ENCODE peak calls at places on chromosomes 7 and 10, in nine cellular contexts. K, E, X, V, Z, Q, R, S and N are unnamed samples.

GRCh38 chr10:117408436-117409384 is 33.5 kb upstream of the PDZD8 start:
- DNase-seq in K (no peak), E (no peak), X (no peak), V (no peak), Z (no peak), Q (no peak), R (no peak), S (no peak), N (no peak)

GRCh38 chr10:128418819-128419218 is 292.6 kb upstream of the MKI67 start:
- DNase-seq in K (no peak), E (peak; percentile 83), X (no peak), V (no peak), Z (no peak), Q (no peak), R (no peak), S (no peak), N (no peak)

GRCh38 chr7:70113543-70113942 is 515.3 kb downstream of the AUTS2 start:
- DNase-seq in K (no peak), E (no peak), X (no peak), V (no peak), Z (no peak), Q (no peak), R (no peak), S (no peak), N (no peak)

GRCh38 chr7:120583835-120584586 is 273.9 kb downstream of the TSPAN12 start:
- DNase-seq in K (no peak), E (no peak), X (no peak), V (no peak), Z (no peak), Q (no peak), R (no peak), S (no peak), N (no peak)

GRCh38 chr10:89946106-89946505 is 244.7 kb downstream of the KIF20B start:
- DNase-seq in K (no peak), E (no peak), X (no peak), V (no peak), Z (no peak), Q (no peak), R (no peak), S (no peak), N (no peak)

GRCh38 chr7:4816419-4817080 is 41.1 kb downstream of the AP5Z1 start:
- DNase-seq in K (no peak), E (no peak), X (no peak), V (no peak), Z (no peak), Q (no peak), R (no peak), S (no peak), N (no peak)

GRCh38 chr7:114087674-114088539 is 169.1 kb upstream of the PPP1R3A start:
- DNase-seq in K (peak; percentile 16), E (no peak), X (no peak), V (no peak), Z (no peak), Q (no peak), R (peak; percentile 64), S (no peak), N (no peak)

GRCh38 chr10:51014680-51015425 is 59.4 kb upstream of the PRKG1 start:
- DNase-seq in K (no peak), E (no peak), X (no peak), V (no peak), Z (no peak), Q (no peak), R (no peak), S (no peak), N (no peak)

GRCh38 chr10:128210215-128211063 is 84.2 kb upstream of the MKI67 start:
- DNase-seq in K (peak; percentile 41), E (no peak), X (peak; percentile 81), V (peak; percentile 61), Z (peak; percentile 62), Q (peak; percentile 67), R (peak; percentile 81), S (peak; percentile 96), N (peak; percentile 78)

GRCh38 chr7:41459623-41460256 is 243.2 kb downstream of the INHBA start:
- DNase-seq in K (no peak), E (no peak), X (no peak), V (no peak), Z (no peak), Q (no peak), R (no peak), S (no peak), N (no peak)

GRCh38 chr10:103481974-103482531 is 3.0 kb upstream of the CALHM3 start:
- DNase-seq in K (peak; percentile 36), E (no peak), X (peak; percentile 51), V (no peak), Z (no peak), Q (peak; percentile 51), R (no peak), S (no peak), N (no peak)

GRCh38 chr7:42192851-42193456 is 44.1 kb downstream of the GLI3 start:
- DNase-seq in K (no peak), E (no peak), X (no peak), V (no peak), Z (no peak), Q (no peak), R (no peak), S (no peak), N (no peak)

GRCh38 chr7:131454538-131454937 is 101.9 kb downstream of the PODXL start:
- DNase-seq in K (no peak), E (no peak), X (peak; percentile 30), V (no peak), Z (no peak), Q (no peak), R (no peak), S (no peak), N (no peak)

GRCh38 chr7:96901822-96902412 is 103.4 kb upstream of the DLX6 start:
- DNase-seq in K (no peak), E (no peak), X (no peak), V (no peak), Z (no peak), Q (no peak), R (no peak), S (no peak), N (no peak)

GRCh38 chr7:102122026-102122425 is 164.6 kb upstream of the SH2B2 start:
- DNase-seq in K (no peak), E (no peak), X (no peak), V (no peak), Z (no peak), Q (peak; percentile 32), R (no peak), S (no peak), N (no peak)

GRCh38 chr7:111517441-111518037 is 44.8 kb downstream of the IMMP2L start:
- DNase-seq in K (no peak), E (no peak), X (no peak), V (no peak), Z (no peak), Q (no peak), R (no peak), S (no peak), N (no peak)

GRCh38 chr10:130300608-130301025 is 164.4 kb downstream of the GLRX3 start:
- DNase-seq in K (no peak), E (no peak), X (no peak), V (no peak), Z (no peak), Q (no peak), R (no peak), S (peak; percentile 91), N (no peak)

GRCh38 chr7:96649981-96650380 is 59.7 kb downstream of the SEM1 start:
- DNase-seq in K (no peak), E (no peak), X (no peak), V (no peak), Z (no peak), Q (no peak), R (no peak), S (no peak), N (no peak)

GRCh38 chr10:72254891-72255568 is 18.7 kb upstream of the DDIT4 start:
- DNase-seq in K (peak; percentile 94), E (peak; percentile 97), X (peak; percentile 69), V (peak; percentile 46), Z (peak; percentile 85), Q (no peak), R (peak; percentile 98), S (peak; percentile 92), N (peak; percentile 93)
- TF ChIP-seq POLR2AphosphoS5 in K (peak; percentile 99), E (peak; percentile 94), X (no peak), V (no peak), Z (peak; percentile 91), Q (no peak), R (peak; percentile 92), S (peak; percentile 90), N (peak; percentile 98)

GRCh38 chr10:45001382-45002148 is 842 bp downstream of the ZNF22 start:
- DNase-seq in K (peak; percentile 76), E (peak; percentile 92), X (peak; percentile 50), V (no peak), Z (no peak), Q (peak; percentile 55), R (peak; percentile 83), S (peak; percentile 89), N (peak; percentile 86)
- TF ChIP-seq POLR2A in K (peak; percentile 14), E (no peak), X (peak; percentile 9), V (no peak), Z (peak; percentile 19), Q (no peak), R (no peak), S (peak; percentile 19), N (peak; percentile 26)

DNA sequence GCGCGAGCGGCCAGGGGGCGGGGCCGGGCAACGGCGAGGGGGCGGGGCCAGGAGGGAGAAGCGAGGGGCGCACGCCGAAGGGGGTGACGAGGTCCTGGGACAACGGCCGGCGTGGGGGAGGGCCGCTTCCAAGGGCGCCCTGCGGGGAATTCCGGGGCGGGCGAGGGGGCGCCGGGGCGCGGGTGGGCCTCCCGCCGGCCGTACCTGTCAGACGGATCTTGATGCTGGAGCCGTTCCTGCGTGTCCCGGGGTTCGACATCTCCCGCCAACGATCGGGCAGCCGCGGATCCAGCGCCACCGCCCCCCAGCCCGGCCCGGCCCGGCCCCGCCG is 421 bp downstream of the SMURF1 start:
- DNase-seq in K (no peak), E (no peak), X (no peak), V (no peak), Z (no peak), Q (no peak), R (no peak), S (no peak), N (no peak)
- TF ChIP-seq POLR2AphosphoS5 in K (no peak), E (no peak), X (no peak), V (no peak), Z (no peak), Q (no peak), R (no peak), S (peak; percentile 57), N (no peak)

GRCh38 chr7:77247206-77247850 is 47.7 kb upstream of the FGL2 start:
- DNase-seq in K (peak; percentile 47), E (no peak), X (peak; percentile 73), V (peak; percentile 21), Z (peak; percentile 70), Q (no peak), R (no peak), S (peak; percentile 90), N (peak; percentile 87)

GRCh38 chr7:77246031-77246430 is 46.4 kb upstream of the FGL2 start:
- DNase-seq in K (no peak), E (no peak), X (no peak), V (no peak), Z (no peak), Q (no peak), R (no peak), S (no peak), N (no peak)

GRCh38 chr7:77242535-77242934 is 42.9 kb upstream of the FGL2 start:
- DNase-seq in K (no peak), E (peak; percentile 68), X (no peak), V (no peak), Z (no peak), Q (no peak), R (no peak), S (no peak), N (no peak)

GRCh38 chr7:77244222-77244934 is 44.8 kb upstream of the FGL2 start:
- DNase-seq in K (no peak), E (no peak), X (no peak), V (no peak), Z (no peak), Q (no peak), R (no peak), S (no peak), N (no peak)

GRCh38 chr7:77245015-77245755 is 45.6 kb upstream of the FGL2 start:
- DNase-seq in K (no peak), E (no peak), X (no peak), V (no peak), Z (no peak), Q (no peak), R (peak; percentile 67), S (no peak), N (no peak)
- TF ChIP-seq POLR2A in K (no peak), E (no peak), X (no peak), V (no peak), Z (no peak), Q (no peak), R (no peak), S (no peak), N (no peak)